ENCODE peak calls at places on chromosomes 5 and 9, in eight cellular contexts. S is posterior vena cava; Z is Right ventricle myocardium superior; J is activated T-helper 1 cell treated with anti-CD3 and anti-CD28 coated beads, Interleukin-12 subunit alpha, Interleukin-12 subunit beta, Interleukin-2, Interleukin-4 antibody, amounts not matched to agents 30 ng/mL and 10 ng/mL and 1 ng/mL, durations not matched to agents 14 hours and 24 hours and 36 hours; F is cardiac muscle cell; N is stimulated activated CD4-positive, alpha-beta T cell treated with anti-CD3 and anti-CD28 coated beads, Interleukin-1b, Interleukin-23, amount 100 ng/mL, for 24 hours; A is GM18507; L is KBM-7. M is an unnamed sample.

GRCh38 chr5:5126444-5126843 is 13.7 kb upstream of the ADAMTS16 start:
- DNase-seq in N (no peak), F (no peak), J (no peak), L (no peak), A (no peak), S (no peak), Z (no peak), M (no peak)

GRCh38 chr5:40797273-40798011 is 732 bp downstream of the PRKAA1 start:
- DNase-seq in A (peak), Z (peak), J (peak), N (peak), L (peak), F (peak), S (peak), M (peak)

GRCh38 chr9:121765021-121765950 is 113.9 kb downstream of the DAB2IP start:
- DNase-seq in A (no peak), S (peak), N (no peak), F (peak), L (no peak), J (no peak), Z (peak), M (peak)

GRCh38 chr9:7058539-7058938 is 300.8 kb downstream of the KDM4C start:
- DNase-seq in A (no peak), Z (no peak), L (no peak), S (no peak), F (no peak), J (no peak), N (no peak), M (no peak)

GRCh38 chr5:138000102-138000723 is 32.7 kb downstream of the FAM13B start:
- DNase-seq in S (no peak), N (no peak), A (no peak), J (no peak), L (no peak), Z (no peak), F (peak), M (no peak)

GRCh38 chr5:122142480-122142879 is 13.1 kb downstream of the ZNF474 start:
- DNase-seq in L (no peak), S (no peak), J (no peak), N (no peak), F (no peak), A (no peak), Z (no peak), M (no peak)

GRCh38 chr5:139774980-139775654 is 20.5 kb upstream of the PSD2 start:
- DNase-seq in F (peak), S (peak), Z (peak), J (peak), L (peak), N (peak), A (peak), M (peak)

GRCh38 chr9:105760053-105760452 is 65.7 kb downstream of the TMEM38B start:
- DNase-seq in N (no peak), S (no peak), A (no peak), Z (no peak), L (no peak), F (peak), J (no peak), M (no peak)

GRCh38 chr9:19373527-19373926 is 6.5 kb downstream of the RPS6 start:
- DNase-seq in J (no peak), S (no peak), F (no peak), L (peak), N (no peak), A (no peak), Z (no peak), M (no peak)

GRCh38 chr5:15249152-15249551 is 250.8 kb upstream of the FBXL7 start:
- DNase-seq in N (no peak), S (no peak), L (peak), A (no peak), Z (no peak), J (no peak), F (peak), M (no peak)

GRCh38 chr9:78038620-78039300 is 7.1 kb upstream of the GNAQ start:
- DNase-seq in F (peak), L (no peak), N (no peak), Z (no peak), S (no peak), J (no peak), A (no peak), M (no peak)

GRCh38 chr9:126687868-126688503 is 74.3 kb downstream of the LMX1B start:
- DNase-seq in L (no peak), F (no peak), J (no peak), Z (no peak), S (no peak), A (no peak), N (no peak), M (peak)

GRCh38 chr5:174736351-174736721 is 12.0 kb downstream of the MSX2 start:
- DNase-seq in J (no peak), Z (no peak), L (no peak), F (peak), A (no peak), N (no peak), S (no peak), M (no peak)

GRCh38 chr9:70954126-70954525 is 167.3 kb downstream of the TRPM3 start:
- DNase-seq in A (no peak), N (no peak), L (no peak), J (no peak), F (peak), Z (no peak), S (no peak), M (no peak)

GRCh38 chr5:127892467-127893207 is 189.4 kb downstream of the CCDC192 start:
- DNase-seq in A (no peak), J (no peak), Z (no peak), S (no peak), F (peak), N (no peak), L (no peak), M (no peak)

GRCh38 chr5:148970228-148970627 is 92.6 kb downstream of the SH3TC2 start:
- DNase-seq in A (no peak), Z (peak), N (no peak), F (no peak), L (no peak), J (no peak), S (no peak), M (no peak)

GRCh38 chr5:1220351-1220750 is 4.8 kb upstream of the SLC6A18 start:
- DNase-seq in F (no peak), L (no peak), S (no peak), Z (no peak), J (no peak), N (no peak), A (no peak), M (no peak)

GRCh38 chr5:10343486-10343885 is 10.0 kb upstream of the MARCHF6 start:
- DNase-seq in A (no peak), N (no peak), L (no peak), Z (no peak), S (no peak), J (no peak), F (no peak), M (no peak)

GRCh38 chr5:180126716-180127681 is 55.4 kb upstream of the RNF130 start:
- DNase-seq in L (peak), F (peak), S (peak), N (no peak), J (no peak), Z (peak), A (peak), M (peak)

GRCh38 chr5:115461506-115462290 is 82.9 kb downstream of the FEM1C start:
- DNase-seq in Z (no peak), J (peak), S (no peak), A (no peak), F (peak), N (no peak), L (no peak), M (no peak)

GRCh38 chr5:67620386-67621039 is 423.9 kb upstream of the CD180 start:
- DNase-seq in L (no peak), Z (no peak), A (no peak), N (no peak), J (no peak), S (no peak), F (no peak), M (no peak)

GRCh38 chr5:73182282-73182681 is 9.3 kb downstream of the TMEM174 start:
- DNase-seq in A (no peak), S (no peak), F (no peak), L (no peak), J (no peak), Z (no peak), N (no peak), M (no peak)

GRCh38 chr9:84750152-84750865 is 80.8 kb downstream of the NTRK2 start:
- DNase-seq in S (no peak), N (no peak), A (no peak), F (no peak), J (no peak), Z (no peak), L (no peak), M (no peak)

GRCh38 chr5:16842916-16843315 is 93.2 kb downstream of the MYO10 start:
- DNase-seq in L (no peak), Z (no peak), A (no peak), J (no peak), N (no peak), F (peak), S (no peak), M (no peak)